ENCODE peak calls at places on chromosome 21, in nine cellular contexts. S is left ventricle myocardium inferior, U is HFFc6, T is HepG2, X is nephron progenitor cell, J is thoracic aorta, K is pancreas, O is HFF-Myc, F is hepatocyte. G is an unnamed sample.

GRCh38 chr21:43957629-43958362 is 54.3 kb upstream of the TRAPPC10 start:
- DNase-seq in F (no peak), T (no peak), O (no peak), U (no peak), J (no peak), K (no peak), S (no peak), X (peak; percentile 65), G (no peak)

GRCh38 chr21:42234464-42235241 is 15.7 kb downstream of the ABCG1 start:
- DNase-seq in S (peak; percentile 72), F (peak; percentile 93), O (no peak), T (peak; percentile 4), J (no peak), K (peak; percentile 73), U (no peak), X (peak; percentile 90), G (peak; percentile 62)

GRCh38 chr21:35737899-35738341 is 322.4 kb downstream of the SETD4 start:
- DNase-seq in U (no peak), K (no peak), X (peak; percentile 8), S (peak; percentile 25), T (no peak), F (no peak), O (no peak), J (no peak), G (no peak)

GRCh38 chr21:41897690-41898089 is 18.5 kb upstream of the PRDM15 start:
- DNase-seq in T (no peak), F (no peak), U (no peak), K (no peak), J (no peak), X (no peak), S (no peak), O (no peak), G (no peak)

GRCh38 chr21:44916965-44917364 is 3.7 kb downstream of the ITGB2 start:
- DNase-seq in K (no peak), S (no peak), T (no peak), J (no peak), X (no peak), O (no peak), F (no peak), U (no peak), G (no peak)

GRCh38 chr21:29304577-29304976 is 5.9 kb downstream of the BACH1 start:
- DNase-seq in X (no peak), T (no peak), U (no peak), K (no peak), S (no peak), O (no peak), J (no peak), F (no peak), G (no peak)

GRCh38 chr21:35932232-35932911 is 128.0 kb downstream of the SETD4 start:
- DNase-seq in S (peak; percentile 53), J (no peak), X (no peak), F (peak; percentile 79), T (no peak), U (peak; percentile 84), K (no peak), O (peak; percentile 96), G (no peak)

GRCh38 chr21:32184485-32184884 is 94.4 kb downstream of the MIS18A start:
- DNase-seq in S (no peak), U (no peak), O (no peak), J (no peak), X (no peak), K (no peak), F (no peak), T (no peak), G (no peak)

GRCh38 chr21:41916888-41917433 is 36.9 kb downstream of the C2CD2 start:
- DNase-seq in K (no peak), J (no peak), O (no peak), S (no peak), X (no peak), U (no peak), T (no peak), F (no peak), G (no peak)

GRCh38 chr21:16262109-16262508 is 532.3 kb downstream of the USP25 start:
- DNase-seq in F (no peak), U (no peak), K (no peak), O (no peak), S (no peak), J (no peak), T (no peak), X (no peak), G (no peak)

GRCh38 chr21:33025471-33026298 is at the start of gene OLIG2:
- DNase-seq in X (peak; percentile 86), K (no peak), U (no peak), T (no peak), S (no peak), O (no peak), F (no peak), J (no peak), G (peak; percentile 75)

GRCh38 chr21:45511007-45511406 is 31.2 kb downstream of the SLC19A1 start:
- DNase-seq in F (no peak), O (no peak), U (no peak), K (peak; percentile 8), X (no peak), T (no peak), J (no peak), S (peak; percentile 4), G (no peak)

GRCh38 chr21:39529026-39529425 is 77.3 kb downstream of the SH3BGR start:
- DNase-seq in T (no peak), F (peak; percentile 12), K (no peak), O (no peak), X (peak; percentile 41), J (no peak), S (no peak), U (peak; percentile 10), G (no peak)

GRCh38 chr21:39533545-39534226 is 79.1 kb upstream of the B3GALT5 start:
- DNase-seq in U (no peak), S (no peak), O (no peak), J (no peak), F (no peak), T (no peak), X (no peak), K (no peak), G (no peak)

GRCh38 chr21:39535646-39536437 is 76.9 kb upstream of the B3GALT5 start:
- DNase-seq in K (peak; percentile 52), S (no peak), O (no peak), T (no peak), F (no peak), U (no peak), X (no peak), J (no peak), G (no peak)

GRCh38 chr21:39527664-39528381 is 76.1 kb downstream of the SH3BGR start:
- DNase-seq in J (no peak), T (peak; percentile 67), X (peak; percentile 22), F (peak; percentile 20), K (peak; percentile 65), S (no peak), U (no peak), O (no peak), G (no peak)

DNA sequence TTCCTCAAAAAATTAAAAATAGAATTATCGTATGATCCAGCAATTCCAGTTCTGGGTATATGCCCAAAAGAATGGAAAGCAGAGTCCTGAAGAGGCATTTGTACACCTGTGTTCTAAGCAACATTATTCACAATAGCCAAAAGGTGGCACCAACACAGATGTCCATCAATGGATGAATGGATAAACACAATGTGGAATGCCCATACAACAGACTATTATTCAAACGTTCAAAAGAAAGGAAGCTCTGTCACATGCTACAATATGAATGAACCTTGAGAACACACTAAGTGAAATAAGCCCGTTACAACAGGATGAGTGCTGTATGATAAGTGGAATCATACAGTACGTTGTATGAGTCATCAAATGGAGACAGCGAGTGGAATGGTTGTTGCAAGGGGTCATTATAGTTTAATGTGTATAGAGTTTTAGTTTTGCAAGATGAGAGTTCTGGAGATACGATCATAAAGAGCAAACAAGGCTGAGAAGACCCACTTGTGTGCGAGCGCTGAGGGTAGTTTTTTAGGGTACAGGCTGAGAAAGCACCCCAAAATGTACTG is 80.1 kb downstream of the SH3BGR start:
- DNase-seq in T (no peak), S (no peak), O (no peak), J (no peak), U (peak; percentile 2), F (no peak), X (no peak), K (no peak), G (no peak)
- TF ChIP-seq CTCF in T (no peak), S (no peak), O (no peak), J (no peak), U (no peak), F (no peak), X (no peak), K (no peak), G (no peak)

DNA sequence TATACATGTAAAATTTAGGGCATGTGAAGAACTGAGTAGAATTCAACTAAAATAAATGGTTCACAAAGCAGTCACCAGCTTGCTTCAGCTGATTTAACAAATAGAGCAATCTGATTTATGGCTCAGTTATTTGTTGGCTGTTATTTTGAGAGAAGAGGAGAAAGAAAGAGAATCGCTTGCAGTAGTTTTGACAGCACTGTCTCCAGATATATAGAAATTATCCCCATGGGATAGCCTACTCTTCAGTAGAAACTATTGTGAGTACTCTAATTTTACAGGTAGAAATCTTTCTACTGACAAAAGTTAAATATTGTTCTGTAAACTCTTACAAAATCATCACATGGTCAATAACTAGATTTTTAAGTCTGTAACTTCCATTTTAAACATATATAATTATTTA is 1098.2 kb downstream of the MRPL39 start:
- DNase-seq in J (no peak), F (no peak), U (no peak), X (no peak), O (no peak), K (no peak), T (no peak), S (no peak), G (no peak)
- TF ChIP-seq CTCF in J (no peak), F (no peak), U (no peak), X (no peak), O (no peak), K (no peak), T (no peak), S (no peak), G (no peak)

DNA sequence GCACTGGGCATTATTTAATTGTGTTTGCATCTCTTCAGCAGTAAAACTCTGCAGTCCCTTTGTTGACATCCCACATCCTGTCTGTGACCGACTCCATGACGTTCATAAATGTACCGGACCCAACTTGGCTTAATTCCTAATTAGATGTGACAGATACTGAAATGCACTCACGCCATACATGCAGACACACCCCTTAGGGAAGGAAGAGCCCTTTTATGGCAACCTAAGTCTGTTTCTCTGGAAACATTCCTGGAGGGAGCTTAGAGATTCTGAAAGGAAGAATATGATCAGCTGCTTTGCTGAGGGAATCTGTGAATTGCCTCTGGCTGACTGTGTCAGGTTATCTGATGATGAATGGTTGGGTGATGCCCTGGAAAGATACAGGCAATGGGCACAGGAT is 33.4 kb downstream of the ADAMTS5 start:
- DNase-seq in T (no peak), J (no peak), X (no peak), F (no peak), U (peak; percentile 38), K (no peak), S (no peak), O (no peak), G (no peak)
- TF ChIP-seq CTCF in T (no peak), J (no peak), X (no peak), F (no peak), U (no peak), K (no peak), S (no peak), O (no peak), G (no peak)

DNA sequence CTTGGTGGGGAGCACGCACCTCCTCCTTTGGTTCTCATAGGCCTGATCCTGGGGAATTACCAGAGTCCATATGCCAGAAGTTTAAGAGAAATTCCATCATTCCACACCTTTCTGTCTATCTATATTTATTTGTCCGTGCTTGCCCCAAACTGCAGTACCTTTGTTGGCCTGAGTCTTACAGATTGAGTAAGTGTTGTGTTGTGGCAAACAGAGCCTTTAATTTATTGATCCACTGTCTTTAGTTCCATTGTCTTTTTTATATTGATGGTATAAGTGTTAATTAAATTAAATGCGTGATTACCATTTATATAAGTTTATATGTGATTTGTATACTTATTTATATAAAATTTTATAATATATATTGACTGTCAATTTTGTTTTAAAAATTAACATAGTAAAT is 4.9 kb downstream of the SH3BGR start:
- DNase-seq in O (no peak), K (no peak), F (no peak), J (no peak), S (no peak), X (no peak), U (no peak), T (peak; percentile 14), G (no peak)
- TF ChIP-seq CTCF in O (peak; percentile 2), K (peak; percentile 27), F (peak; percentile 4), J (peak; percentile 45), S (peak; percentile 37), X (peak; percentile 16), U (peak; percentile 63), T (no peak), G (peak; percentile 58)

G was measured in neural crest cell.